ENCODE peak calls at places on chromosomes 4 and X, in four cellular contexts. One of them, this sample, is unnamed.

GRCh38 chr4:167622481-167623240 is 388.4 kb upstream of the SPOCK3 start:
- DNase-seq in K562: peak; percentile 27
- DNase-seq in HL-60: no peak
- DNase-seq in GM12878: no peak
- DNase-seq in this sample: peak; percentile 39

GRCh38 chrX:10600479-10600878 is 19.9 kb downstream of the MID1 start:
- DNase-seq in HL-60: no peak
- DNase-seq in GM12878: no peak
- DNase-seq in K562: no peak
- DNase-seq in this sample: no peak

GRCh38 chr4:56530269-56531148 is 24.9 kb downstream of the ARL9 start:
- DNase-seq in K562: peak; percentile 97
- DNase-seq in GM12878: no peak
- DNase-seq in HL-60: peak; percentile 40
- DNase-seq in this sample: peak; percentile 58

GRCh38 chrX:68439341-68439740 is 6.0 kb upstream of the OPHN1 start:
- DNase-seq in GM12878: no peak
- DNase-seq in K562: no peak
- DNase-seq in HL-60: no peak
- DNase-seq in this sample: no peak

GRCh38 chrX:44744828-44745227 is 99.0 kb upstream of the DUSP21 start:
- DNase-seq in K562: no peak
- DNase-seq in HL-60: no peak
- DNase-seq in GM12878: no peak
- DNase-seq in this sample: no peak

GRCh38 chr4:76811604-76812412 is 86.1 kb downstream of the SOWAHB start:
- DNase-seq in K562: no peak
- DNase-seq in HL-60: no peak
- DNase-seq in GM12878: no peak
- DNase-seq in this sample: no peak

GRCh38 chrX:3820170-3820569 is 106.7 kb upstream of the PRKX start:
- DNase-seq in GM12878: no peak
- DNase-seq in HL-60: no peak
- DNase-seq in K562: no peak
- DNase-seq in this sample: no peak

GRCh38 chr4:52312722-52313121 is 261.6 kb downstream of the SPATA18 start:
- DNase-seq in K562: no peak
- DNase-seq in HL-60: no peak
- DNase-seq in GM12878: no peak
- DNase-seq in this sample: no peak

GRCh38 chr4:47744843-47745382 is 93.0 kb downstream of the CORIN start:
- DNase-seq in HL-60: no peak
- DNase-seq in K562: no peak
- DNase-seq in GM12878: no peak
- DNase-seq in this sample: no peak

GRCh38 chr4:58063761-58064160 is 953.6 kb upstream of the IGFBP7 start:
- DNase-seq in K562: no peak
- DNase-seq in HL-60: no peak
- DNase-seq in GM12878: no peak
- DNase-seq in this sample: no peak

GRCh38 chr4:23717528-23718248 is 172.2 kb downstream of the PPARGC1A start:
- DNase-seq in K562: peak; percentile 72
- DNase-seq in GM12878: no peak
- DNase-seq in HL-60: no peak
- DNase-seq in this sample: peak; percentile 29

GRCh38 chr4:141229408-141230101 is 8.9 kb downstream of the ZNF330 start:
- DNase-seq in K562: no peak
- DNase-seq in HL-60: no peak
- DNase-seq in GM12878: no peak
- DNase-seq in this sample: no peak

GRCh38 chrX:10615931-10616780 is 4.2 kb downstream of the MID1 start:
- DNase-seq in HL-60: peak; percentile 20
- DNase-seq in GM12878: no peak
- DNase-seq in K562: peak; percentile 25
- DNase-seq in this sample: no peak

GRCh38 chrX:1400049-1400448 is 8.1 kb upstream of the SLC25A6 start:
- DNase-seq in GM12878: no peak
- DNase-seq in K562: no peak
- DNase-seq in HL-60: no peak
- DNase-seq in this sample: no peak

GRCh38 chrX:119756926-119757635 is 1.3 kb upstream of the SOWAHD start:
- DNase-seq in K562: no peak
- DNase-seq in GM12878: no peak
- DNase-seq in HL-60: no peak
- DNase-seq in this sample: no peak

GRCh38 chrX:140766024-140766611 is 56.6 kb downstream of the LINC00632 start:
- DNase-seq in HL-60: no peak
- DNase-seq in K562: peak; percentile 21
- DNase-seq in GM12878: no peak
- DNase-seq in this sample: no peak

GRCh38 chrX:9865804-9866471 is 79.7 kb downstream of the SHROOM2 start:
- DNase-seq in HL-60: no peak
- DNase-seq in GM12878: no peak
- DNase-seq in K562: no peak
- DNase-seq in this sample: no peak

GRCh38 chr4:91963489-91963888 is 340.3 kb upstream of the GRID2 start:
- DNase-seq in K562: no peak
- DNase-seq in GM12878: no peak
- DNase-seq in HL-60: no peak
- DNase-seq in this sample: no peak

GRCh38 chr4:76982638-76983579 is 33.4 kb downstream of the SEPTIN11 start:
- DNase-seq in GM12878: no peak
- DNase-seq in HL-60: no peak
- DNase-seq in K562: peak; percentile 56
- DNase-seq in this sample: no peak

GRCh38 chr4:132316738-132317137 is 832.4 kb upstream of the PCDH10 start:
- DNase-seq in HL-60: no peak
- DNase-seq in K562: no peak
- DNase-seq in GM12878: no peak
- DNase-seq in this sample: no peak

GRCh38 chrX:117711774-117712173 is 404.8 kb downstream of the KLHL13 start:
- DNase-seq in K562: no peak
- DNase-seq in GM12878: no peak
- DNase-seq in HL-60: no peak
- DNase-seq in this sample: no peak

GRCh38 chr4:105150511-105150910 is 3.8 kb downstream of the TET2 start:
- DNase-seq in GM12878: no peak
- DNase-seq in HL-60: no peak
- DNase-seq in K562: no peak
- DNase-seq in this sample: no peak

GRCh38 chr4:8303485-8304281 is 34.1 kb downstream of the HTRA3 start:
- DNase-seq in GM12878: no peak
- DNase-seq in K562: peak; percentile 76
- DNase-seq in HL-60: peak; percentile 48
- DNase-seq in this sample: no peak

GRCh38 chrX:15761564-15762191 is 23.6 kb downstream of the CA5B start:
- DNase-seq in K562: peak; percentile 39
- DNase-seq in GM12878: no peak
- DNase-seq in HL-60: no peak
- DNase-seq in this sample: no peak

GRCh38 chrX:84170931-84171330 is 17.1 kb downstream of the RPS6KA6 start:
- DNase-seq in HL-60: no peak
- DNase-seq in K562: no peak
- DNase-seq in GM12878: no peak
- DNase-seq in this sample: no peak

GRCh38 chr4:64272432-64272831 is 136.8 kb downstream of the TECRL start:
- DNase-seq in HL-60: no peak
- DNase-seq in GM12878: no peak
- DNase-seq in K562: no peak
- DNase-seq in this sample: no peak

GRCh38 chr4:56613101-56613862 is 67.8 kb downstream of the HOPX start:
- DNase-seq in K562: no peak
- DNase-seq in GM12878: no peak
- DNase-seq in HL-60: no peak
- DNase-seq in this sample: no peak

GRCh38 chrX:107632291-107632690 is 4.0 kb downstream of the PRPS1 start:
- DNase-seq in GM12878: no peak
- DNase-seq in HL-60: no peak
- DNase-seq in K562: no peak
- DNase-seq in this sample: no peak

GRCh38 chrX:129433461-129433860 is 89.8 kb downstream of the SMARCA1 start:
- DNase-seq in GM12878: no peak
- DNase-seq in HL-60: no peak
- DNase-seq in K562: no peak
- DNase-seq in this sample: no peak

GRCh38 chrX:149152941-149153340 is 352.2 kb downstream of the IDS start:
- DNase-seq in GM12878: no peak
- DNase-seq in K562: no peak
- DNase-seq in HL-60: no peak
- DNase-seq in this sample: no peak

GRCh38 chrX:50154429-50154828 is 46.4 kb downstream of the AKAP4 start:
- DNase-seq in HL-60: no peak
- DNase-seq in K562: no peak
- DNase-seq in GM12878: no peak
- DNase-seq in this sample: no peak

GRCh38 chr4:73816814-73817213 is 19.7 kb upstream of the CXCL6 start:
- DNase-seq in GM12878: no peak
- DNase-seq in K562: no peak
- DNase-seq in HL-60: no peak
- DNase-seq in this sample: no peak

GRCh38 chrX:1453390-1453783 is 678 bp upstream of the ASMTL start:
- DNase-seq in GM12878: no peak
- DNase-seq in HL-60: no peak
- DNase-seq in K562: no peak
- DNase-seq in this sample: no peak

GRCh38 chrX:153625271-153626024 is 21.6 kb upstream of the DUSP9 start:
- DNase-seq in K562: no peak
- DNase-seq in GM12878: no peak
- DNase-seq in HL-60: no peak
- DNase-seq in this sample: no peak
- TF ChIP-seq POLR2AphosphoS5 in K562: no peak
- TF ChIP-seq POLR2AphosphoS5 in GM12878: no peak
- TF ChIP-seq POLR2AphosphoS5 in HL-60: no peak
- TF ChIP-seq POLR2AphosphoS5 in this sample: no peak

GRCh38 chr4:150310159-150310895 is 232.1 kb downstream of the DCLK2 start:
- DNase-seq in K562: no peak
- DNase-seq in HL-60: no peak
- DNase-seq in GM12878: no peak
- DNase-seq in this sample: no peak
- TF ChIP-seq SPI1 in K562: no peak
- TF ChIP-seq SPI1 in HL-60: no peak
- TF ChIP-seq SPI1 in GM12878: no peak
- TF ChIP-seq SPI1 in this sample: no peak

DNA sequence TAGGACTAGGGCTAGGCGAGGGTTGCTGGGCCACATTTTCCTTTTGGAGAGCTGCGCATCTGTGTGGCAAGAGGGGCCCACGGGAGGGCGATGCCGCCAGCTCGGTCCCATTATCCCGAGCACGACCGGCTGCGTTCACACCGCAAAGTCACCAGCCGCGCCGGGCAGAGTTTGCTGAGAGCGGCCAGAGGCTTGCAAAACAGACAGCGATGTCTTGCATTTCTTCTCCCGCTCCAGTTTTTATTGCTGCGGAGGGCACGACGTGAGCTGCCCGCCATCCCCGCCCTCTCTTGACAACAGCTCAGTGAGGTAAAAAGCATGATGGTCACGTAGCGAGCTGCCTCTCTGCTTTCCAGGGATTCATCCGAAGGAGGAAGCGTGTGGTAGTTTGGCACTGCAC is 102.2 kb upstream of the TENM3 start:
- DNase-seq in HL-60: no peak
- DNase-seq in GM12878: no peak
- DNase-seq in K562: no peak
- DNase-seq in this sample: no peak
- TF ChIP-seq POLR2AphosphoS5 in HL-60: no peak
- TF ChIP-seq POLR2AphosphoS5 in GM12878: no peak
- TF ChIP-seq POLR2AphosphoS5 in K562: no peak
- TF ChIP-seq POLR2AphosphoS5 in this sample: no peak

DNA sequence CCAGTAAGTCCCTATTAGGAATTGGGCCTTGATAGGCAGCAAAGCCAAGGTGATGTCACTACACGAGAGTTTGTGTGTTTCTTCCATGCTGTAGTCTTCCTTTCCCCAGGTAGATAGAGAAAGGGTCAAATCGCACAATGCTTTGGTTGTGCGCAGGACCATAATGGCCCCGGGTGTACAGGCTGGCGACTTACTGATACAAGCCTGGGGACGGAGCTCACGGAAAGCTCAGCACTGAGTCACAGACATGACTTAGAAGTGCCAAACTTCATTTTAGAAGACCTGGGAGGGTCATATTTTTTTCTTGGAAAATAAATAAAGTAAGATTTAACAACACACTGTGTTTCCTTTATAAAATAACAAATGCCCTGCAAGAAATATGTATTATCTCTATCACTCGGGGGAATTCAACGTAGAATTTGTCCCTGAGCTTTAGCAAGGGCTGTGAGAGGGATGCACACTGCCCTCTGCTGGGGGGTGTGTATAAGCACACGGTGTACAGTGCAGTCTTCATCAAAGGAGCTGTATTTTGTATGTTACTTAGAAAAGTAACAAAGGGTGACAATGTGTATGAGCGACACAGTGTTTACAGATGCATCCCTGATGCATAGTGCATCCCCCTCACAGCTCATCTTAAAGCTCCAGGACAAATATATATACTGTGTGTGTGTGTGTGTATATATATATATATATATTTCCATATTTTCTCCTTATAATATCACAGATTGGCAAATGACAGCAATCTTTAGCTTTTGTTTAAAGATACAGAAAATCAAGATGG is 254.5 kb upstream of the VEGFC start:
- DNase-seq in HL-60: peak; percentile 11
- DNase-seq in K562: peak; percentile 20
- DNase-seq in GM12878: no peak
- DNase-seq in this sample: peak; percentile 10
- TF ChIP-seq SPI1 in HL-60: no peak
- TF ChIP-seq SPI1 in K562: no peak
- TF ChIP-seq SPI1 in GM12878: no peak
- TF ChIP-seq SPI1 in this sample: no peak

GRCh38 chrX:114584434-114584943 is 603 bp downstream of the HTR2C start:
- DNase-seq in GM12878: no peak
- DNase-seq in HL-60: no peak
- DNase-seq in K562: no peak
- DNase-seq in this sample: no peak
- TF ChIP-seq POLR2AphosphoS5 in GM12878: no peak
- TF ChIP-seq POLR2AphosphoS5 in HL-60: no peak
- TF ChIP-seq POLR2AphosphoS5 in K562: no peak
- TF ChIP-seq POLR2AphosphoS5 in this sample: no peak

GRCh38 chr4:134999169-134999568 is 797.6 kb upstream of the PABPC4L start:
- DNase-seq in HL-60: no peak
- DNase-seq in K562: no peak
- DNase-seq in GM12878: no peak
- DNase-seq in this sample: no peak
- TF ChIP-seq SPI1 in HL-60: no peak
- TF ChIP-seq SPI1 in K562: no peak
- TF ChIP-seq SPI1 in GM12878: no peak
- TF ChIP-seq SPI1 in this sample: no peak

This sample was measured in GM12891.